ENCODE peak calls at places on chromosome 17, in ten cellular contexts. N is body of pancreas, L is A549, J is uterus, Q is sigmoid colon, X is K562, P is HCT116, U is IMR-90, Z is ovary, T is stomach. S is an unnamed sample.

GRCh38 chr17:47275245-47275984 is 21.8 kb downstream of the ITGB3 start:
- DNase-seq in T (peak; percentile 66), Q (peak; percentile 98), U (peak; percentile 84), N (peak; percentile 51), P (no peak), J (peak; percentile 97), L (no peak), X (peak; percentile 83), Z (peak; percentile 94), S (peak; percentile 89)

GRCh38 chr17:21119247-21119944 is 7.4 kb upstream of the DHRS7B start:
- DNase-seq in P (peak; percentile 74), J (peak; percentile 80), Z (peak; percentile 61), X (peak; percentile 63), N (peak; percentile 70), U (peak; percentile 61), L (peak; percentile 86), T (peak; percentile 80), Q (peak; percentile 86), S (peak; percentile 75)

GRCh38 chr17:12136243-12136642 is 115.6 kb downstream of the MAP2K4 start:
- DNase-seq in Z (no peak), L (no peak), U (no peak), T (no peak), Q (no peak), J (no peak), P (no peak), X (no peak), N (no peak), S (no peak)

GRCh38 chr17:49646391-49647255 is 31.3 kb downstream of the SPOP start:
- DNase-seq in Q (peak; percentile 77), L (no peak), P (peak; percentile 68), U (peak; percentile 77), J (peak; percentile 47), T (no peak), X (no peak), Z (no peak), N (no peak), S (no peak)

GRCh38 chr17:31155208-31155810 is 60.5 kb downstream of the NF1 start:
- DNase-seq in L (no peak), T (no peak), X (no peak), N (no peak), U (peak; percentile 27), P (no peak), J (no peak), Q (no peak), Z (no peak), S (no peak)

GRCh38 chr17:44751806-44752205 is 7.0 kb upstream of the ADAM11 start:
- DNase-seq in X (no peak), Z (no peak), L (no peak), P (no peak), U (no peak), J (no peak), T (no peak), Q (no peak), N (no peak), S (no peak)

GRCh38 chr17:1315891-1316403 is 36.5 kb downstream of the TRARG1 start:
- DNase-seq in U (no peak), Q (no peak), L (no peak), T (no peak), P (no peak), Z (no peak), X (no peak), N (no peak), J (peak; percentile 28), S (peak; percentile 78)

GRCh38 chr17:6079960-6080359 is 9.8 kb downstream of the WSCD1 start:
- DNase-seq in Q (no peak), P (no peak), U (no peak), T (no peak), L (no peak), Z (no peak), J (no peak), X (no peak), N (no peak), S (no peak)

GRCh38 chr17:18021372-18021771 is 17.6 kb downstream of the ATPAF2 start:
- DNase-seq in J (no peak), N (no peak), L (no peak), U (no peak), X (no peak), Z (no peak), T (no peak), Q (peak; percentile 48), P (no peak), S (no peak)

GRCh38 chr17:46106966-46107644 is 86.1 kb downstream of the KANSL1 start:
- DNase-seq in N (no peak), L (no peak), T (no peak), P (no peak), Q (no peak), X (no peak), Z (no peak), J (no peak), U (no peak), S (no peak)

GRCh38 chr17:30554839-30555751 is 77.9 kb downstream of the GOSR1 start:
- DNase-seq in J (no peak), L (no peak), X (peak; percentile 22), U (peak; percentile 15), N (no peak), Q (no peak), T (peak; percentile 26), P (peak; percentile 10), Z (peak; percentile 10), S (no peak)

GRCh38 chr17:32498362-32498761 is 11.6 kb downstream of the CDK5R1 start:
- DNase-seq in N (no peak), T (no peak), L (no peak), Q (peak; percentile 55), U (no peak), P (no peak), X (no peak), Z (no peak), J (no peak), S (no peak)

GRCh38 chr17:21215935-21216334 is 2.0 kb upstream of the TMEM11 start:
- DNase-seq in Q (no peak), Z (no peak), L (no peak), T (no peak), J (no peak), U (no peak), N (no peak), P (no peak), X (peak; percentile 39), S (no peak)

GRCh38 chr17:58184986-58185761 is 7.4 kb upstream of the EPX start:
- DNase-seq in U (no peak), X (peak; percentile 45), N (no peak), Q (no peak), T (no peak), J (no peak), Z (no peak), L (no peak), P (no peak), S (no peak)

GRCh38 chr17:58184308-58184985 is 8.1 kb upstream of the EPX start:
- DNase-seq in L (no peak), X (peak; percentile 54), N (no peak), U (peak; percentile 47), Q (no peak), T (no peak), P (peak; percentile 55), J (no peak), Z (no peak), S (no peak)

GRCh38 chr17:58187063-58187462 is 5.5 kb upstream of the EPX start:
- DNase-seq in T (no peak), J (no peak), L (no peak), N (no peak), X (no peak), Z (no peak), U (no peak), Q (no peak), P (no peak), S (no peak)

GRCh38 chr17:58187675-58188074 is 4.9 kb upstream of the EPX start:
- DNase-seq in J (no peak), X (no peak), U (no peak), T (no peak), Q (no peak), P (no peak), Z (no peak), L (no peak), N (no peak), S (no peak)

DNA sequence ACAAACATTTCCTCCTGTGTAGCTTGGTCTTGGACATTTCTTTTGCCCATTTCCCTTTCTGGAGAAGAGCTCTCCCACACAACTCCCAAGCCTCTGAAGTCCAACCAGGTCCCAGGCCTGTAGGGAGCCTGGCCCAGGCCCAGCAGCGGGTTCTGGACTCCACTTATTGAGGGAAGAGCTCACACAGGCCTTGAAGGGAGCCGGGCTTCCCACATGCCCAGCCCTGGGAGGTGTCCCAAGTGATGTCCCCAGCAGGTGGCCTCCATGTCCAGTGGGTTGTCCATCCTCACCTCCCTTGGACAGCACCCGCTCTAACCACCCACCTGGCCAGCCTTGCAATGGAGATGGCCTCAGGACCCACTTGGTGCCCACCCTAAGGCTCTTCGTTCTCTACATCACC is 5.9 kb upstream of the EPX start:
- DNase-seq in T (no peak), J (no peak), X (peak; percentile 7), U (no peak), Z (no peak), N (no peak), P (no peak), Q (no peak), L (no peak), S (no peak)
- TF ChIP-seq CTCF in T (no peak), J (no peak), X (no peak), U (no peak), Z (no peak), N (no peak), P (no peak), Q (no peak), L (no peak), S (no peak)

GRCh38 chr17:7610641-7611040 is 4.1 kb downstream of the FXR2 start:
- DNase-seq in Q (no peak), J (no peak), Z (no peak), L (no peak), N (no peak), T (no peak), U (no peak), P (no peak), X (no peak), S (no peak)
- H3K4me3 ChIP-seq in Q (no peak overlapping the region), J (no peak overlapping the region), Z (no peak overlapping the region), L (no peak overlapping the region), N (no peak overlapping the region), T (no peak overlapping the region), U (no peak overlapping the region), P (no peak overlapping the region), X (no peak overlapping the region), S (no peak overlapping the region)

GRCh38 chr17:81083125-81083765 is 48.3 kb downstream of the BAIAP2 start:
- DNase-seq in U (no peak), Z (no peak), N (peak; percentile 38), T (peak; percentile 93), X (no peak), L (no peak), Q (no peak), J (peak; percentile 43), P (no peak), S (no peak)
- TF ChIP-seq POLR2A in U (no peak), Z (no peak), N (no peak), T (no peak), X (no peak), L (no peak), Q (no peak), J (no peak), P (no peak), S (no peak)

DNA sequence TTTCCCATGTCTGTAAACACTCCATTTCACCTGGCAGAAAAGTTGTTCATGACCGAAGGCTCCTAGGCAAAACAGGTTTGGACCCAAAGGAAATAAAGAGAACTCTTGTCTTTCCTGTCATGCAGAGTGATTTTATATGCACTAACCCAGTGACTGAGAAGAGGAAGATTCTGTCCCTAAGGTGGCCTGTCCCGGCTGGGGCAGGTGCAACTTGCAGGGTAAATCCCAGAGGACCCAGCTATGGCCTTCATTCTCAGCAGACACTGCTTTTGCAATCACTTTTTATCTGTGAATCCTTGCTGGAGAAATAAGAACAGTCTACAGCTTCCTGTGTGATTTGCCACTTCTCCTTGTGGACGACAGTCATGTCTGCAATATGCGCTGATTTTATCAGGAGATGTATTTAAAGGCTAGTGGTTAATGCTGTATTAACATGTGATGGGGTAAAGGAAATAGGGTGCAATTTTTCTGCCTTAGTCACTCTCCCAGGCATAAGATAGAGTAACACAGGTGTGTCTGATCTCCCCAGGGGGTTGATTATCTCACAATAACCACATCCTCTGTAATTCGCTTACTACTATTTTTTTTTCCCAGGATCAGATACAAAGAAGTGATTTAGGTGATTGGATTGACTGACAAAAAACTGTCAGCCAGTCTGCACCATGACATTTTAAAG is 696.8 kb upstream of the SOX9 start:
- DNase-seq in U (peak; percentile 76), Q (no peak), J (no peak), P (peak; percentile 98), X (no peak), Z (no peak), N (no peak), L (no peak), T (no peak), S (no peak)
- TF ChIP-seq CTCF in U (no peak), Q (no peak), J (no peak), P (no peak), X (no peak), Z (no peak), N (no peak), L (no peak), T (no peak), S (no peak)

S was measured in heart left ventricle.